ENCODE peak calls at places on chromosome 10, in four cellular contexts. One of them, this sample, is unnamed. For H3K4me1, the result is how much of the 10 kb centered on the place peaks cover.

GRCh38 chr10:133158437-133158755 is 1.6 kb upstream of the KNDC1 start:
- DNase-seq in A549: no peak
- DNase-seq in GM12878: no peak
- DNase-seq in HepG2: no peak
- DNase-seq in this sample: no peak

GRCh38 chr10:108421256-108421655 is 1256.8 kb upstream of the SORCS1 start:
- DNase-seq in A549: no peak
- DNase-seq in GM12878: no peak
- DNase-seq in HepG2: no peak
- DNase-seq in this sample: peak

GRCh38 chr10:71246591-71247143 is 34.3 kb downstream of the UNC5B start:
- DNase-seq in A549: peak
- DNase-seq in GM12878: no peak
- DNase-seq in HepG2: no peak
- DNase-seq in this sample: no peak

GRCh38 chr10:93701903-93702277 is 502 bp downstream of the FRA10AC1 start:
- DNase-seq in A549: no peak
- DNase-seq in GM12878: no peak
- DNase-seq in HepG2: peak
- DNase-seq in this sample: peak

GRCh38 chr10:103781329-103782061 is 73.9 kb downstream of the SH3PXD2A start:
- DNase-seq in A549: peak
- DNase-seq in GM12878: no peak
- DNase-seq in HepG2: peak
- DNase-seq in this sample: no peak

GRCh38 chr10:101560293-101561067 is 27.6 kb downstream of the POLL start:
- DNase-seq in A549: no peak
- DNase-seq in GM12878: no peak
- DNase-seq in HepG2: no peak
- DNase-seq in this sample: no peak

GRCh38 chr10:59839576-59839975 is 66.8 kb downstream of the CCDC6 start:
- DNase-seq in A549: no peak
- DNase-seq in GM12878: no peak
- DNase-seq in HepG2: no peak
- DNase-seq in this sample: no peak

GRCh38 chr10:52308251-52309031 is 5.6 kb upstream of the DKK1 start:
- DNase-seq in A549: peak
- DNase-seq in GM12878: no peak
- DNase-seq in HepG2: peak
- DNase-seq in this sample: peak

GRCh38 chr10:607545-608196 is 81.8 kb downstream of the DIP2C start:
- DNase-seq in A549: no peak
- DNase-seq in GM12878: no peak
- DNase-seq in HepG2: no peak
- DNase-seq in this sample: no peak

GRCh38 chr10:49023752-49024151 is 84.1 kb upstream of the LRRC18 start:
- DNase-seq in A549: no peak
- DNase-seq in GM12878: no peak
- DNase-seq in HepG2: no peak
- DNase-seq in this sample: no peak

GRCh38 chr10:30502266-30503058 is 68.5 kb downstream of the MAP3K8 start:
- DNase-seq in A549: no peak
- DNase-seq in GM12878: no peak
- DNase-seq in HepG2: no peak
- DNase-seq in this sample: no peak

GRCh38 chr10:86046845-86047460 is 319.6 kb downstream of the GRID1 start:
- DNase-seq in A549: no peak
- DNase-seq in GM12878: peak
- DNase-seq in HepG2: no peak
- DNase-seq in this sample: no peak

GRCh38 chr10:35351021-35351420 is 14.7 kb downstream of the CCNY start:
- DNase-seq in A549: no peak
- DNase-seq in GM12878: no peak
- DNase-seq in HepG2: no peak
- DNase-seq in this sample: no peak

GRCh38 chr10:118812393-118812740 is 57.6 kb upstream of the CACUL1 start:
- DNase-seq in A549: no peak
- DNase-seq in GM12878: no peak
- DNase-seq in HepG2: no peak
- DNase-seq in this sample: no peak

GRCh38 chr10:95821766-95822165 is 65.8 kb downstream of the ENTPD1 start:
- DNase-seq in A549: no peak
- DNase-seq in GM12878: no peak
- DNase-seq in HepG2: no peak
- DNase-seq in this sample: no peak

GRCh38 chr10:103917326-103918052 is 495 bp downstream of the STN1 start:
- DNase-seq in A549: peak
- DNase-seq in GM12878: no peak
- DNase-seq in HepG2: peak
- DNase-seq in this sample: no peak

GRCh38 chr10:110225756-110226554 is 18.6 kb downstream of the MXI1 start:
- DNase-seq in A549: peak
- DNase-seq in GM12878: no peak
- DNase-seq in HepG2: peak
- DNase-seq in this sample: peak

GRCh38 chr10:119502214-119502613 is 40.3 kb downstream of the RGS10 start:
- DNase-seq in A549: no peak
- DNase-seq in GM12878: no peak
- DNase-seq in HepG2: no peak
- DNase-seq in this sample: no peak

GRCh38 chr10:17836917-17837316 is 27.8 kb downstream of the MRC1 start:
- DNase-seq in A549: peak
- DNase-seq in GM12878: no peak
- DNase-seq in HepG2: peak
- DNase-seq in this sample: no peak

GRCh38 chr10:129631870-129632623 is 165.0 kb downstream of the MGMT start:
- DNase-seq in A549: no peak
- DNase-seq in GM12878: no peak
- DNase-seq in HepG2: no peak
- DNase-seq in this sample: no peak

GRCh38 chr10:416091-416515 is 273.4 kb downstream of the DIP2C start:
- DNase-seq in A549: no peak
- DNase-seq in GM12878: no peak
- DNase-seq in HepG2: peak
- DNase-seq in this sample: no peak

GRCh38 chr10:120369831-120370230 is 87.2 kb upstream of the PLPP4 start:
- DNase-seq in A549: no peak
- DNase-seq in GM12878: no peak
- DNase-seq in HepG2: no peak
- DNase-seq in this sample: no peak

GRCh38 chr10:97721871-97722780 is 8.6 kb downstream of the MARVELD1 start:
- DNase-seq in A549: no peak
- DNase-seq in GM12878: no peak
- DNase-seq in HepG2: no peak
- DNase-seq in this sample: no peak

GRCh38 chr10:66931340-66931948 is 5.6 kb downstream of the LRRTM3 start:
- DNase-seq in A549: peak
- DNase-seq in GM12878: peak
- DNase-seq in HepG2: peak
- DNase-seq in this sample: peak

GRCh38 chr10:126166797-126167196 is 221.5 kb downstream of the ADAM12 start:
- DNase-seq in A549: no peak
- DNase-seq in GM12878: no peak
- DNase-seq in HepG2: no peak
- DNase-seq in this sample: no peak

GRCh38 chr10:5457741-5458140 is 41.6 kb downstream of the CALML5 start:
- DNase-seq in A549: no peak
- DNase-seq in GM12878: no peak
- DNase-seq in HepG2: no peak
- DNase-seq in this sample: no peak

GRCh38 chr10:104033966-104034365 is 51.7 kb downstream of the COL17A1 start:
- DNase-seq in A549: no peak
- DNase-seq in GM12878: no peak
- DNase-seq in HepG2: no peak
- DNase-seq in this sample: no peak

GRCh38 chr10:109773818-109774440 is 149.4 kb downstream of the XPNPEP1 start:
- DNase-seq in A549: peak
- DNase-seq in GM12878: no peak
- DNase-seq in HepG2: peak
- DNase-seq in this sample: peak

GRCh38 chr10:77899080-77899477 is 27.5 kb downstream of the DLG5 start:
- DNase-seq in A549: no peak
- DNase-seq in GM12878: no peak
- DNase-seq in HepG2: no peak
- DNase-seq in this sample: no peak

GRCh38 chr10:114956466-114956865 is 18.5 kb downstream of the TRUB1 start:
- DNase-seq in A549: no peak
- DNase-seq in GM12878: no peak
- DNase-seq in HepG2: no peak
- DNase-seq in this sample: no peak

GRCh38 chr10:49605177-49605938 is 4.8 kb upstream of the SLC18A3 start:
- DNase-seq in A549: no peak
- DNase-seq in GM12878: no peak
- DNase-seq in HepG2: no peak
- DNase-seq in this sample: peak

GRCh38 chr10:3924344-3924743 is 139.3 kb upstream of the KLF6 start:
- DNase-seq in A549: no peak
- DNase-seq in GM12878: no peak
- DNase-seq in HepG2: no peak
- DNase-seq in this sample: no peak

GRCh38 chr10:104045151-104046089 is 40.3 kb downstream of the COL17A1 start:
- DNase-seq in A549: peak
- DNase-seq in GM12878: no peak
- DNase-seq in HepG2: peak
- DNase-seq in this sample: peak

GRCh38 chr10:12703813-12704212 is 297.7 kb downstream of the CCDC3 start:
- DNase-seq in A549: no peak
- DNase-seq in GM12878: no peak
- DNase-seq in HepG2: no peak
- DNase-seq in this sample: no peak

GRCh38 chr10:12701696-12702095 is 299.8 kb downstream of the CCDC3 start:
- DNase-seq in A549: no peak
- DNase-seq in GM12878: no peak
- DNase-seq in HepG2: no peak
- DNase-seq in this sample: no peak

GRCh38 chr10:12703141-12703540 is 298.4 kb downstream of the CCDC3 start:
- DNase-seq in A549: no peak
- DNase-seq in GM12878: no peak
- DNase-seq in HepG2: no peak
- DNase-seq in this sample: no peak

GRCh38 chr10:12700557-12700874 is 301.0 kb downstream of the CCDC3 start:
- DNase-seq in A549: no peak
- DNase-seq in GM12878: no peak
- DNase-seq in HepG2: peak
- DNase-seq in this sample: no peak

DNA sequence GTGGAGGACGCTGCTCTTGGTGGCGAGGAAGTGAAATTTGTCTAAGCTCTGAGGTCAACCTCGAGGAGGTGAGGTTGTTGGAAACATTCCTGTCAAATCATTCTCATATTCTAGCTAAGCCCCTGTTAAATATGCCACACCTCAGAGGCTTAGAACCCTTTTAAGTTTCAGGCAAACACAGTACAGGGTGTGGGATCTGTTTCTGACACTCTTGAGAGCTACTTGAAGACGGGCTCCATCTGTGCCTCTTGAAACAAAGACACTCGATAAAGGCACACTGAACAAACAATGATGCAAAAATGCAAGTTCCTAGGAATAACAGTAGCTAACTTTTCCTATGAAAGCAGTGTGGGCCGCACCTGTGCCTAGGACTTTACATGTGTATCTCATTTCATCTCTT is 299.3 kb downstream of the CCDC3 start:
- DNase-seq in A549: no peak
- DNase-seq in GM12878: no peak
- DNase-seq in HepG2: no peak
- DNase-seq in this sample: no peak
- H3K4me1 ChIP-seq in A549: half or more
- H3K4me1 ChIP-seq in GM12878: under half
- H3K4me1 ChIP-seq in HepG2: under half
- H3K4me1 ChIP-seq in this sample: under half

DNA sequence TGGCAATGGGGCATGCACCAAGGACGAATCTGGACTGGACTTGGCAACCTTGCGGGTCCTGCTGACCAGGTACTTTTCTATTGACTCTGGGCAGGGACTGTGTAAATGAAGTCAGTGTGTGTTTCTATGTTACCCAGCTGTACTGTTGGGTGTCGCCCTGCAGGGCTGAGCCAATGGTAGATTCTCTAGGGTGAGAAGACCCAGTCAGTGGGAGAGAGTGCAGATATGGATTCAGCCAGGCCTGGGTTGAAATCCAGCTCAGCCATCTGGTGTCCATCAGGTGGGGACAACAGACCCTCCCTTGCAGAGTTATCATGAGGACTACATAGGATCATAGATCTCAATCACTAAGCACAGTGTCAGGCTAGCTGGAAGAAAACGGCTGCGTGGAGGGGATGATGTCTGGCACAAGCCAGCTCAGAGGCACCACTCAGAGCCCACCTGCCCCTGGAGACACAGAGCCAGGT is 4.9 kb upstream of the PPIF start:
- DNase-seq in A549: no peak
- DNase-seq in GM12878: no peak
- DNase-seq in HepG2: peak
- DNase-seq in this sample: peak
- TF ChIP-seq PBX3 in A549: no peak
- TF ChIP-seq PBX3 in GM12878: no peak
- TF ChIP-seq PBX3 in HepG2: no peak
- TF ChIP-seq PBX3 in this sample: no peak

GRCh38 chr10:43417950-43418768 is 9.2 kb upstream of the HNRNPF start:
- DNase-seq in A549: no peak
- DNase-seq in GM12878: peak
- DNase-seq in HepG2: peak
- DNase-seq in this sample: no peak

GRCh38 chr10:43420369-43421200 is 11.6 kb upstream of the HNRNPF start:
- DNase-seq in A549: peak
- DNase-seq in GM12878: no peak
- DNase-seq in HepG2: peak
- DNase-seq in this sample: peak

GRCh38 chr10:43421201-43421507 is 12.2 kb upstream of the HNRNPF start:
- DNase-seq in A549: no peak
- DNase-seq in GM12878: no peak
- DNase-seq in HepG2: no peak
- DNase-seq in this sample: no peak

GRCh38 chr10:43421519-43421918 is 12.5 kb upstream of the HNRNPF start:
- DNase-seq in A549: no peak
- DNase-seq in GM12878: no peak
- DNase-seq in HepG2: no peak
- DNase-seq in this sample: no peak

DNA sequence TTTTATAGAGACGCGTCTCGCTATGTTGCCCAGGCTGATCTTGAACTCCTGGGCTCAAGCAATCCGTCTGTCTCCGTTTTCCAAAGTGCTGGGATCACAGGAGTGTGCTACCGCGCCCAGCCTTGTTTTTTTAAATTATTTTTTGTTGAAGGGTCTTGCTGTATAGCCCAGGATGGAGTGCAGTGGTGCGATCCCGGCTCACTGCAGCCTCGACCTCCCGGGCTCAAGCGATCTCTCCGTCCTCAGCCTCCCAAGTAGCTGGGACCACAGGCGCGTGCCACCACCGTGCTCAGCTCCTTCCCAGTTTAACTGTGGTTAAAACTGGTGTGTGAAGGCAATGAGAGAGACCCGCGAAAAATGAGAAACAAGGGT is 11.0 kb upstream of the HNRNPF start:
- DNase-seq in A549: no peak
- DNase-seq in GM12878: no peak
- DNase-seq in HepG2: no peak
- DNase-seq in this sample: no peak
- H3K4me1 ChIP-seq in A549: under half
- H3K4me1 ChIP-seq in GM12878: under half
- H3K4me1 ChIP-seq in HepG2: half or more
- H3K4me1 ChIP-seq in this sample: under half

GRCh38 chr10:91347529-91347928 is 62.6 kb upstream of the HECTD2 start:
- DNase-seq in A549: no peak
- DNase-seq in GM12878: no peak
- DNase-seq in HepG2: no peak
- DNase-seq in this sample: no peak
- TF ChIP-seq PBX3 in A549: no peak
- TF ChIP-seq PBX3 in GM12878: no peak
- TF ChIP-seq PBX3 in HepG2: no peak
- TF ChIP-seq PBX3 in this sample: no peak